ENCODE peak calls at places on chromosomes 12 and 14, in seven cellular contexts. One of them, this sample, is unnamed.

GRCh38 chr14:86574026-86574777 is 1044.3 kb downstream of the FLRT2 start:
- DNase-seq in HFF-Myc: no peak
- DNase-seq in fibroblast of lung: peak
- DNase-seq in cardiac fibroblast: peak
- DNase-seq in astrocyte of the spinal cord: peak
- DNase-seq in fibroblast of the aortic adventitia: peak
- DNase-seq in mucosa of descending colon: no peak
- DNase-seq in this sample: no peak

GRCh38 chr12:81949721-81950120 is 190.6 kb upstream of the PPFIA2 start:
- DNase-seq in HFF-Myc: no peak
- DNase-seq in fibroblast of lung: no peak
- DNase-seq in cardiac fibroblast: no peak
- DNase-seq in astrocyte of the spinal cord: no peak
- DNase-seq in fibroblast of the aortic adventitia: no peak
- DNase-seq in mucosa of descending colon: no peak
- DNase-seq in this sample: no peak

GRCh38 chr12:13373803-13374202 is 177.3 kb downstream of the EMP1 start:
- DNase-seq in HFF-Myc: no peak
- DNase-seq in fibroblast of lung: no peak
- DNase-seq in cardiac fibroblast: no peak
- DNase-seq in astrocyte of the spinal cord: no peak
- DNase-seq in fibroblast of the aortic adventitia: no peak
- DNase-seq in mucosa of descending colon: no peak
- DNase-seq in this sample: no peak

GRCh38 chr12:66235626-66236281 is 46.7 kb downstream of the IRAK3 start:
- DNase-seq in HFF-Myc: no peak
- DNase-seq in fibroblast of lung: peak
- DNase-seq in cardiac fibroblast: peak
- DNase-seq in astrocyte of the spinal cord: peak
- DNase-seq in fibroblast of the aortic adventitia: peak
- DNase-seq in mucosa of descending colon: no peak
- DNase-seq in this sample: peak

GRCh38 chr12:50650285-50650684 is 113.6 kb upstream of the ATF1 start:
- DNase-seq in HFF-Myc: no peak
- DNase-seq in fibroblast of lung: no peak
- DNase-seq in cardiac fibroblast: no peak
- DNase-seq in astrocyte of the spinal cord: no peak
- DNase-seq in fibroblast of the aortic adventitia: no peak
- DNase-seq in mucosa of descending colon: no peak
- DNase-seq in this sample: no peak

GRCh38 chr12:4212845-4213244 is 60.7 kb upstream of the CCND2 start:
- DNase-seq in HFF-Myc: no peak
- DNase-seq in fibroblast of lung: no peak
- DNase-seq in cardiac fibroblast: no peak
- DNase-seq in astrocyte of the spinal cord: no peak
- DNase-seq in fibroblast of the aortic adventitia: no peak
- DNase-seq in mucosa of descending colon: no peak
- DNase-seq in this sample: no peak

GRCh38 chr12:38374751-38375150 is 58.2 kb downstream of the ALG10B start:
- DNase-seq in HFF-Myc: no peak
- DNase-seq in fibroblast of lung: no peak
- DNase-seq in cardiac fibroblast: no peak
- DNase-seq in astrocyte of the spinal cord: no peak
- DNase-seq in fibroblast of the aortic adventitia: no peak
- DNase-seq in mucosa of descending colon: no peak
- DNase-seq in this sample: no peak

GRCh38 chr12:109717390-109718357 is 4.0 kb downstream of the FAM222A start:
- DNase-seq in HFF-Myc: no peak
- DNase-seq in fibroblast of lung: no peak
- DNase-seq in cardiac fibroblast: no peak
- DNase-seq in astrocyte of the spinal cord: no peak
- DNase-seq in fibroblast of the aortic adventitia: no peak
- DNase-seq in mucosa of descending colon: no peak
- DNase-seq in this sample: no peak

GRCh38 chr12:46675736-46676135 is 150.1 kb downstream of the SLC38A4 start:
- DNase-seq in HFF-Myc: no peak
- DNase-seq in fibroblast of lung: peak
- DNase-seq in cardiac fibroblast: peak
- DNase-seq in astrocyte of the spinal cord: peak
- DNase-seq in fibroblast of the aortic adventitia: peak
- DNase-seq in mucosa of descending colon: peak
- DNase-seq in this sample: peak

GRCh38 chr12:116141110-116141832 is 136.2 kb downstream of the MED13L start:
- DNase-seq in HFF-Myc: no peak
- DNase-seq in fibroblast of lung: peak
- DNase-seq in cardiac fibroblast: no peak
- DNase-seq in astrocyte of the spinal cord: no peak
- DNase-seq in fibroblast of the aortic adventitia: no peak
- DNase-seq in mucosa of descending colon: no peak
- DNase-seq in this sample: no peak

GRCh38 chr14:50920482-50921225 is 23.6 kb downstream of the PYGL start:
- DNase-seq in HFF-Myc: peak
- DNase-seq in fibroblast of lung: peak
- DNase-seq in cardiac fibroblast: peak
- DNase-seq in astrocyte of the spinal cord: peak
- DNase-seq in fibroblast of the aortic adventitia: peak
- DNase-seq in mucosa of descending colon: no peak
- DNase-seq in this sample: peak

GRCh38 chr12:54560374-54560858 is 11.0 kb downstream of the PDE1B start:
- DNase-seq in HFF-Myc: peak
- DNase-seq in fibroblast of lung: peak
- DNase-seq in cardiac fibroblast: peak
- DNase-seq in astrocyte of the spinal cord: peak
- DNase-seq in fibroblast of the aortic adventitia: peak
- DNase-seq in mucosa of descending colon: peak
- DNase-seq in this sample: peak

GRCh38 chr12:7108928-7109920 is at the start of gene C1RL:
- DNase-seq in HFF-Myc: peak
- DNase-seq in fibroblast of lung: peak
- DNase-seq in cardiac fibroblast: peak
- DNase-seq in astrocyte of the spinal cord: peak
- DNase-seq in fibroblast of the aortic adventitia: peak
- DNase-seq in mucosa of descending colon: peak
- DNase-seq in this sample: peak

GRCh38 chr12:89568484-89568883 is 42.6 kb upstream of the POC1B start:
- DNase-seq in HFF-Myc: no peak
- DNase-seq in fibroblast of lung: no peak
- DNase-seq in cardiac fibroblast: no peak
- DNase-seq in astrocyte of the spinal cord: no peak
- DNase-seq in fibroblast of the aortic adventitia: no peak
- DNase-seq in mucosa of descending colon: no peak
- DNase-seq in this sample: peak

GRCh38 chr12:64609543-64610091 is 678 bp upstream of the RASSF3 start:
- DNase-seq in HFF-Myc: no peak
- DNase-seq in fibroblast of lung: peak
- DNase-seq in cardiac fibroblast: peak
- DNase-seq in astrocyte of the spinal cord: peak
- DNase-seq in fibroblast of the aortic adventitia: peak
- DNase-seq in mucosa of descending colon: no peak
- DNase-seq in this sample: peak

GRCh38 chr14:100726812-100727564 is at the start of gene DLK1:
- DNase-seq in HFF-Myc: no peak
- DNase-seq in fibroblast of lung: no peak
- DNase-seq in cardiac fibroblast: no peak
- DNase-seq in astrocyte of the spinal cord: no peak
- DNase-seq in fibroblast of the aortic adventitia: no peak
- DNase-seq in mucosa of descending colon: no peak
- DNase-seq in this sample: no peak

GRCh38 chr12:9372202-9372601 is 164.0 kb upstream of the PZP start:
- DNase-seq in HFF-Myc: no peak
- DNase-seq in fibroblast of lung: peak
- DNase-seq in cardiac fibroblast: peak
- DNase-seq in astrocyte of the spinal cord: no peak
- DNase-seq in fibroblast of the aortic adventitia: no peak
- DNase-seq in mucosa of descending colon: no peak
- DNase-seq in this sample: peak

GRCh38 chr12:88325076-88325827 is 183.1 kb downstream of the TMTC3 start:
- DNase-seq in HFF-Myc: peak
- DNase-seq in fibroblast of lung: peak
- DNase-seq in cardiac fibroblast: peak
- DNase-seq in astrocyte of the spinal cord: peak
- DNase-seq in fibroblast of the aortic adventitia: peak
- DNase-seq in mucosa of descending colon: no peak
- DNase-seq in this sample: peak

GRCh38 chr14:37695836-37696235 is 100.4 kb downstream of the TTC6 start:
- DNase-seq in HFF-Myc: no peak
- DNase-seq in fibroblast of lung: no peak
- DNase-seq in cardiac fibroblast: no peak
- DNase-seq in astrocyte of the spinal cord: peak
- DNase-seq in fibroblast of the aortic adventitia: no peak
- DNase-seq in mucosa of descending colon: no peak
- DNase-seq in this sample: no peak
- TF ChIP-seq CTCF in HFF-Myc: no peak
- TF ChIP-seq CTCF in fibroblast of lung: no peak
- TF ChIP-seq CTCF in cardiac fibroblast: no peak
- TF ChIP-seq CTCF in astrocyte of the spinal cord: no peak
- TF ChIP-seq CTCF in fibroblast of the aortic adventitia: no peak
- TF ChIP-seq CTCF in mucosa of descending colon: no peak
- TF ChIP-seq CTCF in this sample: no peak

GRCh38 chr14:22553445-22553844 is 35.6 kb downstream of the DAD1 start:
- DNase-seq in HFF-Myc: no peak
- DNase-seq in fibroblast of lung: no peak
- DNase-seq in cardiac fibroblast: no peak
- DNase-seq in astrocyte of the spinal cord: no peak
- DNase-seq in fibroblast of the aortic adventitia: no peak
- DNase-seq in mucosa of descending colon: no peak
- DNase-seq in this sample: no peak

GRCh38 chr14:22556990-22557623 is 31.9 kb downstream of the DAD1 start:
- DNase-seq in HFF-Myc: no peak
- DNase-seq in fibroblast of lung: peak
- DNase-seq in cardiac fibroblast: peak
- DNase-seq in astrocyte of the spinal cord: peak
- DNase-seq in fibroblast of the aortic adventitia: peak
- DNase-seq in mucosa of descending colon: peak
- DNase-seq in this sample: peak

GRCh38 chr14:22554706-22555572 is 34.1 kb downstream of the DAD1 start:
- DNase-seq in HFF-Myc: no peak
- DNase-seq in fibroblast of lung: no peak
- DNase-seq in cardiac fibroblast: no peak
- DNase-seq in astrocyte of the spinal cord: no peak
- DNase-seq in fibroblast of the aortic adventitia: no peak
- DNase-seq in mucosa of descending colon: no peak
- DNase-seq in this sample: no peak

GRCh38 chr14:22556021-22556989 is 32.7 kb downstream of the DAD1 start:
- DNase-seq in HFF-Myc: no peak
- DNase-seq in fibroblast of lung: peak
- DNase-seq in cardiac fibroblast: peak
- DNase-seq in astrocyte of the spinal cord: peak
- DNase-seq in fibroblast of the aortic adventitia: no peak
- DNase-seq in mucosa of descending colon: peak
- DNase-seq in this sample: peak

DNA sequence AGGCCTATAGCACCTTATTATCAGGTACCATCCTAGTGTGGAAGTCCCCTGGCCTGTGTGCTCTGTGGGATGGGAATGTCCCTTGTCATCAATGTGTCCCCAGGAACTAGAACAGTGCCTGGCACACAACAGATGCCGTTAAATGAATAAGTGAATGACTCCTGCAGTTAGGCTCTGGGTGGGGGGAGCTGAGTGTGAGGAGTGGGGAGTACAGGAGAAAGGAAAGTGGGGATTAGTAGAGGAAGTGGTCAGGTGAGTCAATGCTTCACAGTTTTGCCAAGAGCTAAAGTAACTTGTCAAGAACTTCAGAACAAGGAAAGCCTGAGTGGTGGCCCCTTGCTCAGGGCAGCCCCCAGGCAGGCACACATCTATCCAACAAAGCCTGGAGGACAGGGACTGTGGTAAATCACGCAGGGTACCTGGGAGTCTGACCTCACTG is 33.4 kb downstream of the DAD1 start:
- DNase-seq in HFF-Myc: no peak
- DNase-seq in fibroblast of lung: no peak
- DNase-seq in cardiac fibroblast: no peak
- DNase-seq in astrocyte of the spinal cord: no peak
- DNase-seq in fibroblast of the aortic adventitia: no peak
- DNase-seq in mucosa of descending colon: no peak
- DNase-seq in this sample: no peak
- H3K4me3 ChIP-seq in HFF-Myc: no peak
- H3K4me3 ChIP-seq in fibroblast of lung: no peak
- H3K4me3 ChIP-seq in cardiac fibroblast: no peak
- H3K4me3 ChIP-seq in astrocyte of the spinal cord: no peak
- H3K4me3 ChIP-seq in fibroblast of the aortic adventitia: no peak
- H3K4me3 ChIP-seq in mucosa of descending colon: no peak
- H3K4me3 ChIP-seq in this sample: no peak

GRCh38 chr12:105317453-105317852 is 13.0 kb upstream of the C12orf75 start:
- DNase-seq in HFF-Myc: no peak
- DNase-seq in fibroblast of lung: peak
- DNase-seq in cardiac fibroblast: no peak
- DNase-seq in astrocyte of the spinal cord: peak
- DNase-seq in fibroblast of the aortic adventitia: peak
- DNase-seq in mucosa of descending colon: no peak
- DNase-seq in this sample: peak

GRCh38 chr12:105318651-105319483 is 11.6 kb upstream of the C12orf75 start:
- DNase-seq in HFF-Myc: no peak
- DNase-seq in fibroblast of lung: no peak
- DNase-seq in cardiac fibroblast: no peak
- DNase-seq in astrocyte of the spinal cord: no peak
- DNase-seq in fibroblast of the aortic adventitia: no peak
- DNase-seq in mucosa of descending colon: no peak
- DNase-seq in this sample: no peak

GRCh38 chr12:105317942-105318614 is 12.4 kb upstream of the C12orf75 start:
- DNase-seq in HFF-Myc: no peak
- DNase-seq in fibroblast of lung: no peak
- DNase-seq in cardiac fibroblast: no peak
- DNase-seq in astrocyte of the spinal cord: peak
- DNase-seq in fibroblast of the aortic adventitia: peak
- DNase-seq in mucosa of descending colon: no peak
- DNase-seq in this sample: no peak

GRCh38 chr12:105321125-105321524 is 9.4 kb upstream of the C12orf75 start:
- DNase-seq in HFF-Myc: no peak
- DNase-seq in fibroblast of lung: no peak
- DNase-seq in cardiac fibroblast: no peak
- DNase-seq in astrocyte of the spinal cord: no peak
- DNase-seq in fibroblast of the aortic adventitia: no peak
- DNase-seq in mucosa of descending colon: no peak
- DNase-seq in this sample: no peak

DNA sequence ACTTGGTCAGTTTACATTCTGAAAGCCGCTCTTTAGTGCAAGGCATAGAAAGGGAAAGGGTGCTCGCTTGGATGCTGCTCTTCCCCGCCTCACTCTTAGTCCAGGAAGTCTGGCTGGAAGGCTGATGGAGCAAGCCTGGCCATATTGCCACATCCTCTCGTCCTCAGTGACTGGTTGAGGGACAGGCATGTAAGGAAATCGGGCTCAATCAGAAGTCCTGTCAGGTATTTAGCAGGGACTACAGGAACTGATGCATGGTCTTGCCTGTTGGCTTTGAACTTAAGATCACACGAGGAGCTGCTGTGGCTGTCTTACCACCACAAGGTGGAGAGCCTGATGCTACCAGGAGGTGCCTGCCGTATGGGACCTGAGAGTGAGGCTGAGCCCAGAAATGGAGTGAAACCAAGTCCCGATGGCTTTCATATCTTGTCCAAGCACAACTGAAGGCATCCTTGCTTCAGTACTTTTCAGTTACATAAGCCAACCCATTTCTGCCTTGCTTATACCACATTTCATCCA is 10.7 kb upstream of the C12orf75 start:
- DNase-seq in HFF-Myc: no peak
- DNase-seq in fibroblast of lung: no peak
- DNase-seq in cardiac fibroblast: no peak
- DNase-seq in astrocyte of the spinal cord: no peak
- DNase-seq in fibroblast of the aortic adventitia: no peak
- DNase-seq in mucosa of descending colon: no peak
- DNase-seq in this sample: no peak
- TF ChIP-seq CTCF in HFF-Myc: no peak
- TF ChIP-seq CTCF in fibroblast of lung: no peak
- TF ChIP-seq CTCF in cardiac fibroblast: no peak
- TF ChIP-seq CTCF in astrocyte of the spinal cord: no peak
- TF ChIP-seq CTCF in fibroblast of the aortic adventitia: no peak
- TF ChIP-seq CTCF in mucosa of descending colon: no peak
- TF ChIP-seq CTCF in this sample: no peak

GRCh38 chr12:74641694-74642093 is 104.1 kb downstream of the ATXN7L3B start:
- DNase-seq in HFF-Myc: no peak
- DNase-seq in fibroblast of lung: no peak
- DNase-seq in cardiac fibroblast: no peak
- DNase-seq in astrocyte of the spinal cord: no peak
- DNase-seq in fibroblast of the aortic adventitia: no peak
- DNase-seq in mucosa of descending colon: no peak
- DNase-seq in this sample: no peak
- H3K4me3 ChIP-seq in HFF-Myc: no peak
- H3K4me3 ChIP-seq in fibroblast of lung: no peak
- H3K4me3 ChIP-seq in cardiac fibroblast: no peak
- H3K4me3 ChIP-seq in astrocyte of the spinal cord: no peak
- H3K4me3 ChIP-seq in fibroblast of the aortic adventitia: no peak
- H3K4me3 ChIP-seq in mucosa of descending colon: no peak
- H3K4me3 ChIP-seq in this sample: no peak

This sample was measured in fibroblast of villous mesenchyme.